ENCODE peak calls at places on chromosomes 4 and X, in seven cellular contexts. One of them, this sample, is unnamed.

GRCh38 chr4:22962186-22962786 is 269.5 kb downstream of the GBA3 start:
- DNase-seq in fibroblast of mammary gland: peak
- DNase-seq in PC-9: peak
- DNase-seq in endothelial cell: peak
- DNase-seq in HL-60: peak
- DNase-seq in AG09319: no peak
- DNase-seq in GM12864: no peak
- DNase-seq in this sample: no peak

GRCh38 chr4:147815741-147816140 is 83.9 kb downstream of the ARHGAP10 start:
- DNase-seq in HL-60: no peak
- DNase-seq in fibroblast of mammary gland: no peak
- DNase-seq in AG09319: no peak
- DNase-seq in endothelial cell: no peak
- DNase-seq in PC-9: no peak
- DNase-seq in GM12864: no peak
- DNase-seq in this sample: no peak

GRCh38 chrX:71541546-71542022 is 8.7 kb downstream of the OGT start:
- DNase-seq in HL-60: no peak
- DNase-seq in fibroblast of mammary gland: peak
- DNase-seq in PC-9: no peak
- DNase-seq in AG09319: no peak
- DNase-seq in endothelial cell: no peak
- DNase-seq in GM12864: no peak
- DNase-seq in this sample: peak

GRCh38 chr4:119313237-119313636 is 8.7 kb downstream of the FABP2 start:
- DNase-seq in fibroblast of mammary gland: no peak
- DNase-seq in GM12864: no peak
- DNase-seq in AG09319: no peak
- DNase-seq in endothelial cell: no peak
- DNase-seq in HL-60: no peak
- DNase-seq in PC-9: no peak
- DNase-seq in this sample: no peak

GRCh38 chrX:20140410-20140809 is 1.2 kb downstream of the EIF1AX start:
- DNase-seq in fibroblast of mammary gland: no peak
- DNase-seq in PC-9: no peak
- DNase-seq in AG09319: no peak
- DNase-seq in HL-60: no peak
- DNase-seq in endothelial cell: no peak
- DNase-seq in GM12864: no peak
- DNase-seq in this sample: no peak

GRCh38 chrX:16212436-16212835 is 45.2 kb downstream of the MAGEB17 start:
- DNase-seq in GM12864: no peak
- DNase-seq in endothelial cell: peak
- DNase-seq in HL-60: no peak
- DNase-seq in PC-9: no peak
- DNase-seq in fibroblast of mammary gland: peak
- DNase-seq in AG09319: no peak
- DNase-seq in this sample: peak

GRCh38 chr4:165537028-165537648 is 158.3 kb downstream of the CPE start:
- DNase-seq in AG09319: peak
- DNase-seq in GM12864: no peak
- DNase-seq in HL-60: peak
- DNase-seq in fibroblast of mammary gland: peak
- DNase-seq in PC-9: no peak
- DNase-seq in endothelial cell: peak
- DNase-seq in this sample: peak

GRCh38 chrX:47030339-47030738 is 47.9 kb upstream of the RGN start:
- DNase-seq in endothelial cell: peak
- DNase-seq in AG09319: peak
- DNase-seq in HL-60: no peak
- DNase-seq in GM12864: peak
- DNase-seq in PC-9: no peak
- DNase-seq in fibroblast of mammary gland: peak
- DNase-seq in this sample: peak

GRCh38 chrX:111338095-111338698 is 67.9 kb upstream of the CAPN6 start:
- DNase-seq in HL-60: no peak
- DNase-seq in PC-9: no peak
- DNase-seq in fibroblast of mammary gland: no peak
- DNase-seq in AG09319: no peak
- DNase-seq in endothelial cell: no peak
- DNase-seq in GM12864: no peak
- DNase-seq in this sample: no peak

GRCh38 chr4:10173754-10174749 is 57.5 kb upstream of the WDR1 start:
- DNase-seq in PC-9: peak
- DNase-seq in endothelial cell: no peak
- DNase-seq in fibroblast of mammary gland: no peak
- DNase-seq in AG09319: no peak
- DNase-seq in GM12864: no peak
- DNase-seq in HL-60: no peak
- DNase-seq in this sample: no peak

GRCh38 chrX:95076449-95076848 is 1402.4 kb downstream of the FAM133A start:
- DNase-seq in endothelial cell: peak
- DNase-seq in HL-60: no peak
- DNase-seq in fibroblast of mammary gland: peak
- DNase-seq in AG09319: no peak
- DNase-seq in GM12864: no peak
- DNase-seq in PC-9: no peak
- DNase-seq in this sample: peak

GRCh38 chr4:155966661-155967060 is 13.0 kb upstream of the CTSO start:
- DNase-seq in fibroblast of mammary gland: no peak
- DNase-seq in endothelial cell: no peak
- DNase-seq in PC-9: no peak
- DNase-seq in AG09319: no peak
- DNase-seq in GM12864: no peak
- DNase-seq in HL-60: no peak
- DNase-seq in this sample: no peak

GRCh38 chr4:102338405-102338804 is 6.9 kb downstream of the SLC39A8 start:
- DNase-seq in HL-60: no peak
- DNase-seq in GM12864: no peak
- DNase-seq in fibroblast of mammary gland: peak
- DNase-seq in endothelial cell: no peak
- DNase-seq in AG09319: no peak
- DNase-seq in PC-9: no peak
- DNase-seq in this sample: no peak

GRCh38 chrX:153875391-153876111 is 10.4 kb downstream of the L1CAM start:
- DNase-seq in fibroblast of mammary gland: peak
- DNase-seq in endothelial cell: peak
- DNase-seq in AG09319: no peak
- DNase-seq in HL-60: peak
- DNase-seq in GM12864: no peak
- DNase-seq in PC-9: peak
- DNase-seq in this sample: no peak

GRCh38 chrX:71365356-71365875 is 741 bp upstream of the TAF1 start:
- DNase-seq in GM12864: no peak
- DNase-seq in fibroblast of mammary gland: no peak
- DNase-seq in PC-9: no peak
- DNase-seq in endothelial cell: no peak
- DNase-seq in AG09319: no peak
- DNase-seq in HL-60: no peak
- DNase-seq in this sample: no peak

GRCh38 chr4:182143086-182143821 is 99.9 kb upstream of the TENM3 start:
- DNase-seq in GM12864: no peak
- DNase-seq in HL-60: no peak
- DNase-seq in endothelial cell: peak
- DNase-seq in AG09319: no peak
- DNase-seq in fibroblast of mammary gland: peak
- DNase-seq in PC-9: no peak
- DNase-seq in this sample: peak

GRCh38 chr4:80507507-80507906 is 172.0 kb downstream of the CFAP299 start:
- DNase-seq in endothelial cell: no peak
- DNase-seq in GM12864: no peak
- DNase-seq in AG09319: no peak
- DNase-seq in fibroblast of mammary gland: no peak
- DNase-seq in PC-9: no peak
- DNase-seq in HL-60: no peak
- DNase-seq in this sample: no peak
- TF ChIP-seq CTCF in endothelial cell: no peak
- TF ChIP-seq CTCF in GM12864: no peak
- TF ChIP-seq CTCF in AG09319: no peak
- TF ChIP-seq CTCF in fibroblast of mammary gland: no peak
- TF ChIP-seq CTCF in PC-9: no peak
- TF ChIP-seq CTCF in HL-60: no peak
- TF ChIP-seq CTCF in this sample: no peak

DNA sequence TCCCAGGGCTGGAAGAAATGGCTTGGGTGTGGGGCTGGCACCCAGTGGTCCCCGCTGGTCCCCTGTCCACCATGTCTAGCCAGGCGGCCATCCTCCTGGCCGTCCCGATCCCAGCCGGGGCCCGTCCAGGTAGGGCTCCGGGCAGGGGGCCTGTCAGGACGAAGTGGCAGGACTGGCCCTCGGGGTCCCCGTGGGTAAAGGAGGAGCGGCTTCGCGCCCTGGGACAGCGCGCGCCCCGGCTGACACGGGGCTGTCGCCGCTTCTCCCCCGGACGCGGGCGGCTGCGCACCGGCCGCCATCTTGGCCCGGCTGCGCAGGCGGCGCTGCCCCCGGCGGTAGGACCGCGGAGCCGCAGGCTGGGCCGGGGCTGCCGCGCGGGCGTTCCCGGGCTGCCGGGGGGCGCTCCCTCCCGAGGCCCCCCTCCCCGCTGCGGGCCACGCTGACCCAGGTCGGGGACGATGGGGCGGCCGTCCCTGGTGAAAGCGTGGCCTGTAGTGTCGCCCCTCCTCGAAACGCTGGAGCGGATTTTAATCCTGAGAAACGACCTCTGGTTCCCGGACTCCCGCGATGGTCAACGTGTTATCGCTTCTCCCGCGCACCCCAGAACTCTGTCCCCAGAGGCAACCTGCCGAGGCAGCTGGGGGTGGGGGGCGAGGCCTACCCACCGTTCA is 60.4 kb upstream of the BCOR start:
- DNase-seq in HL-60: no peak
- DNase-seq in fibroblast of mammary gland: no peak
- DNase-seq in endothelial cell: peak
- DNase-seq in AG09319: no peak
- DNase-seq in PC-9: no peak
- DNase-seq in GM12864: no peak
- DNase-seq in this sample: no peak
- TF ChIP-seq CTCF in HL-60: no peak
- TF ChIP-seq CTCF in fibroblast of mammary gland: no peak
- TF ChIP-seq CTCF in endothelial cell: peak
- TF ChIP-seq CTCF in AG09319: no peak
- TF ChIP-seq CTCF in PC-9: no peak
- TF ChIP-seq CTCF in GM12864: peak
- TF ChIP-seq CTCF in this sample: peak

GRCh38 chr4:100935090-100935489 is 412.2 kb downstream of the PPP3CA start:
- DNase-seq in endothelial cell: no peak
- DNase-seq in PC-9: no peak
- DNase-seq in HL-60: no peak
- DNase-seq in GM12864: no peak
- DNase-seq in AG09319: no peak
- DNase-seq in fibroblast of mammary gland: peak
- DNase-seq in this sample: peak
- TF ChIP-seq CTCF in endothelial cell: peak
- TF ChIP-seq CTCF in PC-9: no peak
- TF ChIP-seq CTCF in HL-60: peak
- TF ChIP-seq CTCF in GM12864: peak
- TF ChIP-seq CTCF in AG09319: peak
- TF ChIP-seq CTCF in fibroblast of mammary gland: peak
- TF ChIP-seq CTCF in this sample: peak

DNA sequence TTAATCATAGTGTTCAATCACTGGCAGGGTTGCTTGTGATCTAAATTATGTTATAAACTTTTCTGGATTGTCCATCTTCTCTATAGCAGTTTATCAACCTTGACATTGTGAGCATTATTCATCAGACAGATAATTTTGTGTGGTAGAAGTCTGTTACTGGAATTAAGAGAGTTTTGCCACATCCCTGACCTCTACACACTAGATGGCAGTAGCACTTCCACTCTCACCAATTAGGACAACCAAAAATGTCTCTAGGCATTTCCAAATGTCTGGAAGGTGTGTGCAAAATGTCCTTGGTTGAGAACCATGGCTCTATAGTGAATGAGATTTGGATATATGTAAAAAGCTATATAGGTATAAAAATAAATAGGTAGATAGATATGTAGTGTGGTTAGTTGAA is 324.1 kb upstream of the FAM47C start:
- DNase-seq in endothelial cell: no peak
- DNase-seq in fibroblast of mammary gland: no peak
- DNase-seq in HL-60: no peak
- DNase-seq in AG09319: no peak
- DNase-seq in PC-9: no peak
- DNase-seq in GM12864: no peak
- DNase-seq in this sample: no peak
- TF ChIP-seq CTCF in endothelial cell: no peak
- TF ChIP-seq CTCF in fibroblast of mammary gland: no peak
- TF ChIP-seq CTCF in HL-60: no peak
- TF ChIP-seq CTCF in AG09319: no peak
- TF ChIP-seq CTCF in PC-9: no peak
- TF ChIP-seq CTCF in GM12864: no peak
- TF ChIP-seq CTCF in this sample: no peak

DNA sequence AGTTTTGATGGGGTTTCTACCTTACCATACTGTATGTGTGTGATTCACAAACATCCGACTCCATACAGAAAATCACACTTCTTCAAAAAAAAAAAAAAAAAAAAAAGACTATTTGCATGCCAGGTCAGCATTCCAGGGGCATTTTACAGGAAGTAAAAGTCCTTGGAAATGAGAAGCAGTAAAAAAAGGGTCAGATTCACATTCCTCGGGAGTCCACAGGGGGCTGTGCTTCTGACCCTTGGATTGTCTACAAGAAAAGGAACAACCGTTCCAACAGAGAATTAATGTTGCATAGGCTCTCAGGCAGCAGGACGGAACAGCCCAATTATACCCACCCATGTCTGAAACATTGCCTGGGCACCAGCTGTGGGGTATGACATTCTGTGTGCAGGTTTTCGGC is 290.3 kb downstream of the LDB2 start:
- DNase-seq in endothelial cell: no peak
- DNase-seq in GM12864: no peak
- DNase-seq in AG09319: no peak
- DNase-seq in fibroblast of mammary gland: no peak
- DNase-seq in HL-60: no peak
- DNase-seq in PC-9: no peak
- DNase-seq in this sample: peak
- TF ChIP-seq CTCF in endothelial cell: no peak
- TF ChIP-seq CTCF in GM12864: no peak
- TF ChIP-seq CTCF in AG09319: no peak
- TF ChIP-seq CTCF in fibroblast of mammary gland: no peak
- TF ChIP-seq CTCF in HL-60: no peak
- TF ChIP-seq CTCF in PC-9: no peak
- TF ChIP-seq CTCF in this sample: no peak

GRCh38 chrX:106780664-106781377 is 21.7 kb upstream of the TBC1D8B start:
- DNase-seq in endothelial cell: no peak
- DNase-seq in GM12864: no peak
- DNase-seq in HL-60: no peak
- DNase-seq in AG09319: no peak
- DNase-seq in PC-9: no peak
- DNase-seq in fibroblast of mammary gland: no peak
- DNase-seq in this sample: no peak
- TF ChIP-seq CTCF in endothelial cell: no peak
- TF ChIP-seq CTCF in GM12864: no peak
- TF ChIP-seq CTCF in HL-60: no peak
- TF ChIP-seq CTCF in AG09319: no peak
- TF ChIP-seq CTCF in PC-9: no peak
- TF ChIP-seq CTCF in fibroblast of mammary gland: no peak
- TF ChIP-seq CTCF in this sample: no peak

DNA sequence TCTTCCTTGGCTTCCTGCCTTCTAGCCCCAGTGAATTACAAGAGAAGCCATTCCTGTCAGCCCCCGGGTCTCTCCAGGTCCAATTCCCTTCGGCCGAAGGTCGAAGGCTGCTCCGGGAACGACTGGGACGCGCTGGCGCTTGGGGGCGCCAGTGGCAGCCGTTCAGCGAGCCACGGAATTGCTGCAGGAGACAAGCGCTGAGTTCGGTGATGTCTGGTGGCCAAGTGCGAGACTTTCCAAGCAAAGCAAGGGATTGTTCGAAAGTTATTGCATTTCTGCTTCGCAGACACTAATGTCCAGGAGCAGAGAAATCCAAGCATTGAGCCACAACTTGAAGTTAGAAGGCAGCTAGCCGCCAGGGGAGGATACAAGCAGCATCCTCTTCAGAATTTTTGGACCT is 1.1 kb upstream of the DKK2 start:
- DNase-seq in GM12864: no peak
- DNase-seq in fibroblast of mammary gland: peak
- DNase-seq in HL-60: no peak
- DNase-seq in AG09319: no peak
- DNase-seq in endothelial cell: peak
- DNase-seq in PC-9: no peak
- DNase-seq in this sample: peak
- TF ChIP-seq CTCF in GM12864: peak
- TF ChIP-seq CTCF in fibroblast of mammary gland: peak
- TF ChIP-seq CTCF in HL-60: peak
- TF ChIP-seq CTCF in AG09319: peak
- TF ChIP-seq CTCF in endothelial cell: no peak
- TF ChIP-seq CTCF in PC-9: no peak
- TF ChIP-seq CTCF in this sample: peak